ENCODE peak calls at places on chromosomes 6 and 20, in nine cellular contexts. G is GM12878, E is suprapubic skin, F is cardiac muscle cell, T is tibial artery, O is HCT116, B is SK-N-SH, Z is mammary epithelial cell, D is uterus. W is an unnamed sample.

GRCh38 chr6:41216616-41217015 is 11.5 kb upstream of the TREML4 start:
- DNase-seq in G (no peak), B (no peak), O (no peak), E (no peak), Z (no peak), F (no peak), D (no peak), T (no peak), W (no peak)

GRCh38 chr6:1865585-1865984 is 255.9 kb downstream of the FOXC1 start:
- DNase-seq in D (no peak), G (no peak), Z (no peak), F (no peak), E (no peak), O (no peak), T (no peak), B (no peak), W (no peak)

GRCh38 chr6:108277295-108277694 is 16.5 kb upstream of the SNX3 start:
- DNase-seq in E (no peak), T (no peak), D (no peak), F (no peak), G (no peak), Z (no peak), B (no peak), O (no peak), W (no peak)

GRCh38 chr20:38645980-38646858 is 44.6 kb downstream of the ARHGAP40 start:
- DNase-seq in G (peak; percentile 25), Z (peak; percentile 53), O (peak; percentile 43), B (peak; percentile 93), T (peak; percentile 81), F (peak; percentile 81), E (peak; percentile 85), D (peak; percentile 60), W (peak; percentile 78)

GRCh38 chr6:56570434-56571359 is 72.0 kb downstream of the DST start:
- DNase-seq in G (no peak), D (no peak), O (no peak), Z (no peak), F (peak; percentile 34), E (no peak), T (no peak), B (peak; percentile 33), W (peak; percentile 35)

GRCh38 chr6:104936766-104937535 is 20.0 kb upstream of the LIN28B start:
- DNase-seq in B (no peak), F (no peak), G (no peak), O (no peak), T (no peak), Z (no peak), E (no peak), D (no peak), W (no peak)

GRCh38 chr6:131015630-131016263 is 47.3 kb downstream of the EPB41L2 start:
- DNase-seq in D (peak; percentile 31), T (no peak), E (no peak), F (no peak), G (no peak), B (no peak), O (no peak), Z (peak; percentile 8), W (no peak)

GRCh38 chr20:56762829-56763228 is 133.7 kb downstream of the TFAP2C start:
- DNase-seq in G (no peak), B (no peak), Z (peak; percentile 56), F (no peak), D (no peak), O (no peak), E (no peak), T (no peak), W (no peak)

GRCh38 chr20:50041238-50041915 is 58.6 kb downstream of the SNAI1 start:
- DNase-seq in T (no peak), Z (no peak), D (no peak), O (no peak), B (no peak), G (no peak), E (no peak), F (no peak), W (no peak)

GRCh38 chr6:6439778-6440177 is 119.3 kb upstream of the F13A1 start:
- DNase-seq in Z (no peak), E (no peak), G (peak; percentile 33), F (no peak), B (no peak), O (no peak), T (no peak), D (no peak), W (no peak)

GRCh38 chr6:13402711-13403110 is 74.4 kb upstream of the TBC1D7 start:
- DNase-seq in D (no peak), T (no peak), E (no peak), F (no peak), G (no peak), B (no peak), Z (no peak), O (no peak), W (no peak)

GRCh38 chr20:4809707-4810106 is 88.0 kb downstream of the PRND start:
- DNase-seq in E (peak; percentile 20), T (no peak), D (no peak), Z (no peak), G (peak; percentile 49), F (no peak), O (no peak), B (no peak), W (no peak)

GRCh38 chr6:155524249-155524651 is 68.6 kb upstream of the NOX3 start:
- DNase-seq in O (no peak), B (no peak), F (no peak), Z (peak; percentile 68), D (no peak), G (no peak), T (no peak), E (no peak), W (no peak)

DNA sequence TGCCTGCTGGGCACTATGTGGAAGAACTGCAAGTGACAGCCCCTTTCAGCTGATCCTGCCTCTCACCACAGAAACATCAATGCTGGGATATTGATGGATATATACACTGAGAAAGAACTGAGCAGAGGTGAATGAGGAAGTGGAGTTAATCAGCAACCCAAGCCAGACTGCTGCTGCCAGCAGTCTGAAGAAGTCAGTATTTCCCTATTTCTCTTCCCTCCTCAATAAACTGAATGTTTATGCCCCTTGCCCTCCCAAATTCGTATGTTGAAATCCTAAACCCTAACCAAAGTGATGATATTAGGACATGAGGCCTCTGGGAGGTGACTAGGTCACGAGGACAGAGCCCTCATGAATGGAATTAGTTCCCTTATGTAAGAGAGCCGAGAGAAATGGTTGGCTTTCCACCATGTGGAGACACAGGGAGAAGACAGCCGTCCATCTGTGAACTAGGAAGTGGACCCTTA is 76.3 kb downstream of the CDK19 start:
- DNase-seq in D (no peak), F (no peak), B (no peak), T (no peak), Z (no peak), O (no peak), G (no peak), E (no peak), W (no peak)
- TF ChIP-seq CTCF in D (no peak), F (no peak), B (no peak), T (no peak), Z (no peak), O (no peak), G (no peak), E (no peak), W (no peak)

GRCh38 chr6:8983202-8983688 is 547.9 kb upstream of the SLC35B3 start:
- DNase-seq in Z (peak; percentile 47), G (peak; percentile 4), T (peak; percentile 73), F (peak; percentile 80), E (peak; percentile 84), D (peak; percentile 28), B (peak; percentile 67), O (peak; percentile 61), W (peak; percentile 85)

DNA sequence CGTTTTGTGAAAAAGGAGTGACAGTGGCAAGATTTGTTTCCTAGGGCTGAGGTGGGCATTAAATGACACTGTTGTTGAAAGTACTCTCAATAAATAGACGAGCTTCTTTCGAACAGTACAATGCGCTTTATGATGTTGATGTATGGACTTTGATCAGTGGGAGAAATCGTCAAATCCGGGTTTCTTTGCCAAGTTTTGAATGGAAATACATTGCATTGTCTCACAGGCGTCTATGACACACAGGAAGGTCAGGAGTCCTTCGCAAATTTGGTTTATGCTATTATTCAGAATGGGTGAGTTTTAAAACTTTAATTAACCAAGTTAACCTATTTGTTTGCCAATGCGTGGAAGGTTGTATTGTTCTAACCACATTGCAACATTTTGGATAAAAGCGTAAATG is 547.3 kb upstream of the SLC35B3 start:
- DNase-seq in F (no peak), D (no peak), B (no peak), E (no peak), T (no peak), G (no peak), O (no peak), Z (no peak), W (no peak)
- H3K27ac ChIP-seq in F (no peak overlapping the region), D (no peak overlapping the region), B (no peak overlapping the region), E (no peak overlapping the region), T (no peak overlapping the region), G (no peak overlapping the region), O (no peak overlapping the region), Z (no peak overlapping the region), W (no peak overlapping the region)

GRCh38 chr6:34772940-34773339 is 15.6 kb downstream of the SNRPC start:
- DNase-seq in Z (no peak), O (no peak), E (no peak), D (no peak), F (no peak), B (no peak), T (no peak), G (no peak), W (no peak)
- H3K36me3 ChIP-seq in Z (peaks cover 18% of the 10 kb centered on the region), O (peaks cover 48% of the 10 kb centered on the region), E (peaks cover 75% of the 10 kb centered on the region), D (no peaks in the 10 kb centered on the region), F (peaks cover 38% of the 10 kb centered on the region), B (peaks cover 45% of the 10 kb centered on the region), T (peaks cover 96% of the 10 kb centered on the region), G (peaks cover 2% of the 10 kb centered on the region), W (peaks cover 81% of the 10 kb centered on the region)

DNA sequence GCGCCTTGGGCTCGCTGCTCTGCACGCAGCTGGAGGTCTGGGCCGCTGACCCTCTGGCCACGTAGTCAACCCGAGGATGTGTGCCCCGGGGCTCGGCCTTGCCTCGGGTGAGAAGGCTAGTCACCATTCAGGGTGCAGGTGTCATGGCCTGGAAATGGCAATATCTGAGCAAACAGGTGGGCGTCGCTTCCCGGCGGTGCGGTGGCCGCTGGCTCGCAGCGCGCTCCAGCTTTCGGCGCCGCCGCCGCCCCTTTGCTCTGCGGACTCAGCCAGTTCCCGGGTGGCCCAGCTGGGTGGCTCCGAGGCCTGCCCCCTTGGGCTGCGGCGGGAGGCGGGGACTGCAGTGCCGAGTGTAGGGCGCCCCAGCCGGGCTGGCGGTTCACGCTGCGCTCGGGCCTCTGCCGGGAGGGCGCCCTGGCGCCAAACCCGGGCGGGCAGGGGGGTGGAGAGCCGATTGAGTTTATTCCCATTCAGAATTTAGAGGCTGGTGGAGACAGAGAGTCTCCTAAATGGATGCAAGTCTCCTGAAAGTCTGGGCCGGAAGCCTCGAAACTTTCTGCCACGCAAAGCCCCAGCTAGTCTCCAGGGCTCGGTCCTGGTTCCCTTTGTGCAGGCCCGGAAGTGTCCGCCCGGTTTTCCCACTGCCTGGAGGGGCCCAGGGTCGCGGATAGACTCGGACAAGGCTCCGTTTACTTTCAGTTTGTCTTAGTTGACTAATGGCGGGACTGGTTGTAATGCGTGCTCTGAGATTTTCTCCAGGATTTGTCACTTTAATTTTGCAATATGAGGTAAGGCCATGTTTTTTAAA is 11.3 kb upstream of the TFAP2A start:
- DNase-seq in B (peak; percentile 27), G (no peak), D (no peak), F (peak; percentile 60), Z (peak; percentile 52), T (no peak), E (no peak), O (no peak), W (peak; percentile 78)
- TF ChIP-seq CTCF in B (no peak), G (no peak), D (no peak), F (no peak), Z (peak; percentile 14), T (no peak), E (no peak), O (no peak), W (peak; percentile 13)